ENCODE peak calls at places on chromosomes 7 and 10, in ten cellular contexts. One of them, this sample, is unnamed.

GRCh38 chr7:145265180-145265579 is 429.3 kb upstream of the TPK1 start:
- DNase-seq in uterus: no peak
- DNase-seq in foreskin fibroblast: no peak
- DNase-seq in endothelial cell: no peak
- DNase-seq in MCF 10A: no peak
- DNase-seq in fibroblast of villous mesenchyme: no peak
- DNase-seq in stomach: no peak
- DNase-seq in BJ: no peak
- DNase-seq in Peyer's patch: no peak
- DNase-seq in left ventricle myocardium inferior: no peak
- DNase-seq in this sample: no peak

GRCh38 chr10:4391683-4392082 is 434.3 kb upstream of the AKR1E2 start:
- DNase-seq in uterus: no peak
- DNase-seq in foreskin fibroblast: no peak
- DNase-seq in endothelial cell: peak; percentile 11
- DNase-seq in MCF 10A: no peak
- DNase-seq in fibroblast of villous mesenchyme: no peak
- DNase-seq in stomach: no peak
- DNase-seq in BJ: no peak
- DNase-seq in Peyer's patch: no peak
- DNase-seq in left ventricle myocardium inferior: no peak
- DNase-seq in this sample: no peak

GRCh38 chr7:39880556-39880955 is 69.5 kb upstream of the CDK13 start:
- DNase-seq in uterus: no peak
- DNase-seq in foreskin fibroblast: peak; percentile 14
- DNase-seq in endothelial cell: no peak
- DNase-seq in MCF 10A: peak; percentile 40
- DNase-seq in fibroblast of villous mesenchyme: peak; percentile 60
- DNase-seq in stomach: no peak
- DNase-seq in BJ: no peak
- DNase-seq in Peyer's patch: no peak
- DNase-seq in left ventricle myocardium inferior: no peak
- DNase-seq in this sample: no peak

GRCh38 chr10:69897417-69897816 is 95.7 kb downstream of the COL13A1 start:
- DNase-seq in uterus: no peak
- DNase-seq in foreskin fibroblast: no peak
- DNase-seq in endothelial cell: no peak
- DNase-seq in MCF 10A: no peak
- DNase-seq in fibroblast of villous mesenchyme: no peak
- DNase-seq in stomach: no peak
- DNase-seq in BJ: no peak
- DNase-seq in Peyer's patch: no peak
- DNase-seq in left ventricle myocardium inferior: no peak
- DNase-seq in this sample: no peak

GRCh38 chr7:30530373-30530772 is 25.7 kb upstream of the GGCT start:
- DNase-seq in uterus: no peak
- DNase-seq in foreskin fibroblast: no peak
- DNase-seq in endothelial cell: no peak
- DNase-seq in MCF 10A: no peak
- DNase-seq in fibroblast of villous mesenchyme: no peak
- DNase-seq in stomach: no peak
- DNase-seq in BJ: no peak
- DNase-seq in Peyer's patch: no peak
- DNase-seq in left ventricle myocardium inferior: no peak
- DNase-seq in this sample: no peak

GRCh38 chr10:62075414-62075813 is 173.9 kb downstream of the ARID5B start:
- DNase-seq in uterus: no peak
- DNase-seq in foreskin fibroblast: peak; percentile 65
- DNase-seq in endothelial cell: no peak
- DNase-seq in MCF 10A: no peak
- DNase-seq in fibroblast of villous mesenchyme: no peak
- DNase-seq in stomach: no peak
- DNase-seq in BJ: no peak
- DNase-seq in Peyer's patch: no peak
- DNase-seq in left ventricle myocardium inferior: no peak
- DNase-seq in this sample: no peak

GRCh38 chr10:29619273-29619672 is 15.5 kb downstream of the SVIL start:
- DNase-seq in uterus: no peak
- DNase-seq in foreskin fibroblast: peak; percentile 58
- DNase-seq in endothelial cell: no peak
- DNase-seq in MCF 10A: no peak
- DNase-seq in fibroblast of villous mesenchyme: peak; percentile 97
- DNase-seq in stomach: no peak
- DNase-seq in BJ: no peak
- DNase-seq in Peyer's patch: no peak
- DNase-seq in left ventricle myocardium inferior: no peak
- DNase-seq in this sample: no peak

GRCh38 chr7:154987571-154987970 is 15.4 kb downstream of the PAXIP1 start:
- DNase-seq in uterus: no peak
- DNase-seq in foreskin fibroblast: no peak
- DNase-seq in endothelial cell: no peak
- DNase-seq in MCF 10A: no peak
- DNase-seq in fibroblast of villous mesenchyme: no peak
- DNase-seq in stomach: no peak
- DNase-seq in BJ: no peak
- DNase-seq in Peyer's patch: no peak
- DNase-seq in left ventricle myocardium inferior: no peak
- DNase-seq in this sample: no peak

GRCh38 chr7:157335256-157335655 is 1.5 kb upstream of the DNAJB6 start:
- DNase-seq in uterus: no peak
- DNase-seq in foreskin fibroblast: no peak
- DNase-seq in endothelial cell: no peak
- DNase-seq in MCF 10A: no peak
- DNase-seq in fibroblast of villous mesenchyme: no peak
- DNase-seq in stomach: no peak
- DNase-seq in BJ: no peak
- DNase-seq in Peyer's patch: no peak
- DNase-seq in left ventricle myocardium inferior: no peak
- DNase-seq in this sample: no peak

GRCh38 chr10:101940916-101941315 is 97.3 kb upstream of the KCNIP2 start:
- DNase-seq in uterus: no peak
- DNase-seq in foreskin fibroblast: peak; percentile 23
- DNase-seq in endothelial cell: no peak
- DNase-seq in MCF 10A: peak; percentile 21
- DNase-seq in fibroblast of villous mesenchyme: no peak
- DNase-seq in stomach: no peak
- DNase-seq in BJ: no peak
- DNase-seq in Peyer's patch: no peak
- DNase-seq in left ventricle myocardium inferior: no peak
- DNase-seq in this sample: no peak

GRCh38 chr10:69757553-69758309 is 44.0 kb upstream of the COL13A1 start:
- DNase-seq in uterus: peak; percentile 21
- DNase-seq in foreskin fibroblast: peak; percentile 45
- DNase-seq in endothelial cell: no peak
- DNase-seq in MCF 10A: peak; percentile 48
- DNase-seq in fibroblast of villous mesenchyme: peak; percentile 29
- DNase-seq in stomach: peak; percentile 31
- DNase-seq in BJ: no peak
- DNase-seq in Peyer's patch: no peak
- DNase-seq in left ventricle myocardium inferior: peak; percentile 46
- DNase-seq in this sample: no peak

GRCh38 chr10:103554488-103555320 is 61.2 kb downstream of the NEURL1 start:
- DNase-seq in uterus: peak; percentile 74
- DNase-seq in foreskin fibroblast: peak; percentile 47
- DNase-seq in endothelial cell: no peak
- DNase-seq in MCF 10A: peak; percentile 46
- DNase-seq in fibroblast of villous mesenchyme: peak; percentile 55
- DNase-seq in stomach: peak; percentile 31
- DNase-seq in BJ: no peak
- DNase-seq in Peyer's patch: peak; percentile 78
- DNase-seq in left ventricle myocardium inferior: peak; percentile 49
- DNase-seq in this sample: peak; percentile 81

GRCh38 chr7:123674399-123675091 is 18.9 kb downstream of the LMOD2 start:
- DNase-seq in uterus: no peak
- DNase-seq in foreskin fibroblast: no peak
- DNase-seq in endothelial cell: no peak
- DNase-seq in MCF 10A: peak; percentile 70
- DNase-seq in fibroblast of villous mesenchyme: peak; percentile 8
- DNase-seq in stomach: no peak
- DNase-seq in BJ: peak; percentile 45
- DNase-seq in Peyer's patch: no peak
- DNase-seq in left ventricle myocardium inferior: no peak
- DNase-seq in this sample: no peak

GRCh38 chr7:95327356-95327755 is 3.0 kb upstream of the PON1 start:
- DNase-seq in uterus: no peak
- DNase-seq in foreskin fibroblast: no peak
- DNase-seq in endothelial cell: no peak
- DNase-seq in MCF 10A: no peak
- DNase-seq in fibroblast of villous mesenchyme: no peak
- DNase-seq in stomach: no peak
- DNase-seq in BJ: no peak
- DNase-seq in Peyer's patch: no peak
- DNase-seq in left ventricle myocardium inferior: no peak
- DNase-seq in this sample: no peak

GRCh38 chr10:84603971-84604370 is 275.6 kb downstream of the CCSER2 start:
- DNase-seq in uterus: no peak
- DNase-seq in foreskin fibroblast: no peak
- DNase-seq in endothelial cell: no peak
- DNase-seq in MCF 10A: no peak
- DNase-seq in fibroblast of villous mesenchyme: no peak
- DNase-seq in stomach: no peak
- DNase-seq in BJ: no peak
- DNase-seq in Peyer's patch: no peak
- DNase-seq in left ventricle myocardium inferior: no peak
- DNase-seq in this sample: no peak

GRCh38 chr7:38398725-38399321 is 125.4 kb upstream of the TARP start:
- DNase-seq in uterus: peak; percentile 37
- DNase-seq in foreskin fibroblast: peak; percentile 8
- DNase-seq in endothelial cell: peak; percentile 49
- DNase-seq in MCF 10A: peak; percentile 52
- DNase-seq in fibroblast of villous mesenchyme: peak; percentile 48
- DNase-seq in stomach: peak; percentile 58
- DNase-seq in BJ: no peak
- DNase-seq in Peyer's patch: peak; percentile 55
- DNase-seq in left ventricle myocardium inferior: peak; percentile 45
- DNase-seq in this sample: peak; percentile 67

GRCh38 chr10:9501944-9502343 is 1447.5 kb downstream of the GATA3 start:
- DNase-seq in uterus: no peak
- DNase-seq in foreskin fibroblast: no peak
- DNase-seq in endothelial cell: no peak
- DNase-seq in MCF 10A: no peak
- DNase-seq in fibroblast of villous mesenchyme: no peak
- DNase-seq in stomach: no peak
- DNase-seq in BJ: no peak
- DNase-seq in Peyer's patch: no peak
- DNase-seq in left ventricle myocardium inferior: no peak
- DNase-seq in this sample: no peak

GRCh38 chr7:106050002-106050742 is 61.9 kb downstream of the SYPL1 start:
- DNase-seq in uterus: peak; percentile 69
- DNase-seq in foreskin fibroblast: peak; percentile 59
- DNase-seq in endothelial cell: peak; percentile 49
- DNase-seq in MCF 10A: peak; percentile 85
- DNase-seq in fibroblast of villous mesenchyme: peak; percentile 83
- DNase-seq in stomach: no peak
- DNase-seq in BJ: no peak
- DNase-seq in Peyer's patch: no peak
- DNase-seq in left ventricle myocardium inferior: no peak
- DNase-seq in this sample: no peak
- TF ChIP-seq CTCF in uterus: no peak
- TF ChIP-seq CTCF in foreskin fibroblast: peak; percentile 17
- TF ChIP-seq CTCF in endothelial cell: no peak
- TF ChIP-seq CTCF in MCF 10A: no peak
- TF ChIP-seq CTCF in fibroblast of villous mesenchyme: peak; percentile 41
- TF ChIP-seq CTCF in stomach: no peak
- TF ChIP-seq CTCF in BJ: peak; percentile 57
- TF ChIP-seq CTCF in Peyer's patch: no peak
- TF ChIP-seq CTCF in left ventricle myocardium inferior: no peak
- TF ChIP-seq CTCF in this sample: no peak

GRCh38 chr10:6918305-6918704 is 338.2 kb upstream of the PRKCQ start:
- DNase-seq in uterus: peak; percentile 25
- DNase-seq in foreskin fibroblast: no peak
- DNase-seq in endothelial cell: peak; percentile 44
- DNase-seq in MCF 10A: peak; percentile 46
- DNase-seq in fibroblast of villous mesenchyme: no peak
- DNase-seq in stomach: peak; percentile 52
- DNase-seq in BJ: no peak
- DNase-seq in Peyer's patch: no peak
- DNase-seq in left ventricle myocardium inferior: no peak
- DNase-seq in this sample: peak; percentile 53
- TF ChIP-seq CTCF in uterus: peak; percentile 17
- TF ChIP-seq CTCF in foreskin fibroblast: peak; percentile 25
- TF ChIP-seq CTCF in endothelial cell: peak; percentile 53
- TF ChIP-seq CTCF in MCF 10A: peak; percentile 51
- TF ChIP-seq CTCF in fibroblast of villous mesenchyme: no peak
- TF ChIP-seq CTCF in stomach: no peak
- TF ChIP-seq CTCF in BJ: peak; percentile 47
- TF ChIP-seq CTCF in Peyer's patch: peak; percentile 25
- TF ChIP-seq CTCF in left ventricle myocardium inferior: peak; percentile 46
- TF ChIP-seq CTCF in this sample: peak; percentile 23

GRCh38 chr7:46153951-46154787 is 233.1 kb upstream of the IGFBP3 start:
- DNase-seq in uterus: no peak
- DNase-seq in foreskin fibroblast: no peak
- DNase-seq in endothelial cell: no peak
- DNase-seq in MCF 10A: peak; percentile 80
- DNase-seq in fibroblast of villous mesenchyme: no peak
- DNase-seq in stomach: no peak
- DNase-seq in BJ: no peak
- DNase-seq in Peyer's patch: no peak
- DNase-seq in left ventricle myocardium inferior: no peak
- DNase-seq in this sample: no peak
- TF ChIP-seq CTCF in uterus: no peak
- TF ChIP-seq CTCF in foreskin fibroblast: no peak
- TF ChIP-seq CTCF in endothelial cell: no peak
- TF ChIP-seq CTCF in MCF 10A: no peak
- TF ChIP-seq CTCF in fibroblast of villous mesenchyme: no peak
- TF ChIP-seq CTCF in stomach: no peak
- TF ChIP-seq CTCF in BJ: no peak
- TF ChIP-seq CTCF in Peyer's patch: no peak
- TF ChIP-seq CTCF in left ventricle myocardium inferior: no peak
- TF ChIP-seq CTCF in this sample: no peak

GRCh38 chr7:73887762-73888161 is 26.8 kb downstream of the TMEM270 start:
- DNase-seq in uterus: no peak
- DNase-seq in foreskin fibroblast: no peak
- DNase-seq in endothelial cell: no peak
- DNase-seq in MCF 10A: no peak
- DNase-seq in fibroblast of villous mesenchyme: no peak
- DNase-seq in stomach: no peak
- DNase-seq in BJ: no peak
- DNase-seq in Peyer's patch: no peak
- DNase-seq in left ventricle myocardium inferior: no peak
- DNase-seq in this sample: no peak

GRCh38 chr7:73893342-73894101 is 32.6 kb downstream of the TMEM270 start:
- DNase-seq in uterus: peak; percentile 75
- DNase-seq in foreskin fibroblast: no peak
- DNase-seq in endothelial cell: no peak
- DNase-seq in MCF 10A: no peak
- DNase-seq in fibroblast of villous mesenchyme: no peak
- DNase-seq in stomach: no peak
- DNase-seq in BJ: no peak
- DNase-seq in Peyer's patch: no peak
- DNase-seq in left ventricle myocardium inferior: peak; percentile 85
- DNase-seq in this sample: no peak

GRCh38 chr7:73890541-73891147 is 29.7 kb downstream of the TMEM270 start:
- DNase-seq in uterus: no peak
- DNase-seq in foreskin fibroblast: no peak
- DNase-seq in endothelial cell: no peak
- DNase-seq in MCF 10A: no peak
- DNase-seq in fibroblast of villous mesenchyme: no peak
- DNase-seq in stomach: no peak
- DNase-seq in BJ: no peak
- DNase-seq in Peyer's patch: no peak
- DNase-seq in left ventricle myocardium inferior: no peak
- DNase-seq in this sample: no peak

GRCh38 chr7:73892003-73892975 is 31.3 kb downstream of the TMEM270 start:
- DNase-seq in uterus: peak; percentile 68
- DNase-seq in foreskin fibroblast: no peak
- DNase-seq in endothelial cell: no peak
- DNase-seq in MCF 10A: peak; percentile 71
- DNase-seq in fibroblast of villous mesenchyme: peak; percentile 42
- DNase-seq in stomach: peak; percentile 46
- DNase-seq in BJ: no peak
- DNase-seq in Peyer's patch: no peak
- DNase-seq in left ventricle myocardium inferior: peak; percentile 62
- DNase-seq in this sample: no peak

GRCh38 chr7:73891178-73891885 is 30.4 kb downstream of the TMEM270 start:
- DNase-seq in uterus: no peak
- DNase-seq in foreskin fibroblast: no peak
- DNase-seq in endothelial cell: no peak
- DNase-seq in MCF 10A: no peak
- DNase-seq in fibroblast of villous mesenchyme: peak; percentile 53
- DNase-seq in stomach: no peak
- DNase-seq in BJ: no peak
- DNase-seq in Peyer's patch: no peak
- DNase-seq in left ventricle myocardium inferior: no peak
- DNase-seq in this sample: no peak
- TF ChIP-seq CTCF in uterus: no peak
- TF ChIP-seq CTCF in foreskin fibroblast: no peak
- TF ChIP-seq CTCF in endothelial cell: no peak
- TF ChIP-seq CTCF in MCF 10A: no peak
- TF ChIP-seq CTCF in fibroblast of villous mesenchyme: peak; percentile 13
- TF ChIP-seq CTCF in stomach: no peak
- TF ChIP-seq CTCF in BJ: peak; percentile 29
- TF ChIP-seq CTCF in Peyer's patch: no peak
- TF ChIP-seq CTCF in left ventricle myocardium inferior: no peak
- TF ChIP-seq CTCF in this sample: no peak

This sample was measured in nephron progenitor cell.